ENCODE peak calls at places on chromosomes 6 and 20, in five cellular contexts. O is H7; J is heart left ventricle; G is hepatocyte; Q is activated CD8-positive, alpha-beta memory T cell treated with anti-CD3 and anti-CD28 coated beads for 48 hours. A is an unnamed sample.
A peak's percentile ranks its signal among the peaks of the same experiment; 100 is the strongest.

GRCh38 chr6:35096129-35096852 is 44.8 kb downstream of the TCP11 start:
- DNase-seq in O (peak; percentile 20), J (no peak), G (peak; percentile 20), Q (no peak), A (no peak)

GRCh38 chr6:19024737-19025136 is 637.6 kb downstream of the RNF144B start:
- DNase-seq in O (peak; percentile 2), J (no peak), G (peak; percentile 79), Q (no peak), A (peak; percentile 45)

GRCh38 chr6:122790740-122791679 is 2.0 kb downstream of the SMPDL3A start:
- DNase-seq in O (no peak), J (no peak), G (peak; percentile 55), Q (no peak), A (no peak)

GRCh38 chr20:37276494-37277252 is 12.8 kb upstream of the MANBAL start:
- DNase-seq in O (no peak), J (peak; percentile 56), G (peak; percentile 74), Q (no peak), A (peak; percentile 27)

GRCh38 chr20:24768226-24768625 is 180.8 kb upstream of the CST7 start:
- DNase-seq in O (no peak), J (no peak), G (peak; percentile 65), Q (no peak), A (no peak)

GRCh38 chr6:18028332-18028731 is 40.9 kb upstream of the KIF13A start:
- DNase-seq in O (no peak), J (no peak), G (no peak), Q (no peak), A (no peak)

GRCh38 chr6:108594640-108595039 is 33.9 kb downstream of the FOXO3 start:
- DNase-seq in O (no peak), J (peak; percentile 41), G (no peak), Q (no peak), A (no peak)

GRCh38 chr20:25296094-25297093 is 48.5 kb downstream of the PYGB start:
- DNase-seq in O (peak; percentile 76), J (no peak), G (peak; percentile 55), Q (no peak), A (peak; percentile 50)

GRCh38 chr6:55033021-55033546 is 141.2 kb upstream of the HCRTR2 start:
- DNase-seq in O (no peak), J (no peak), G (no peak), Q (no peak), A (no peak)

GRCh38 chr6:116876635-116877611 is at the start of gene RFX6:
- DNase-seq in O (peak; percentile 83), J (no peak), G (peak; percentile 52), Q (no peak), A (no peak)

GRCh38 chr20:61497029-61497627 is 245.1 kb downstream of the CDH4 start:
- DNase-seq in O (peak; percentile 73), J (no peak), G (no peak), Q (no peak), A (no peak)

GRCh38 chr6:97669191-97669651 is 386.2 kb upstream of the MMS22L start:
- DNase-seq in O (peak; percentile 3), J (peak; percentile 40), G (peak; percentile 3), Q (no peak), A (no peak)

GRCh38 chr6:154448448-154449096 is 61.9 kb downstream of the CNKSR3 start:
- DNase-seq in O (peak; percentile 28), J (no peak), G (peak; percentile 37), Q (no peak), A (no peak)

GRCh38 chr6:34520645-34521462 is 35.3 kb downstream of the SPDEF start:
- DNase-seq in O (peak; percentile 28), J (no peak), G (no peak), Q (no peak), A (no peak)

GRCh38 chr20:25372584-25373336 is 17.9 kb downstream of the ABHD12 start:
- DNase-seq in O (no peak), J (no peak), G (no peak), Q (no peak), A (peak; percentile 37)

GRCh38 chr6:44456070-44456965 is 68.8 kb downstream of the CDC5L start:
- DNase-seq in O (peak; percentile 76), J (no peak), G (peak; percentile 63), Q (no peak), A (peak; percentile 69)

GRCh38 chr6:5672581-5673011 is 334.1 kb downstream of the NRN1 start:
- DNase-seq in O (peak; percentile 65), J (no peak), G (peak; percentile 34), Q (no peak), A (no peak)

GRCh38 chr6:6515691-6516607 is 72.6 kb upstream of the LY86 start:
- DNase-seq in O (no peak), J (no peak), G (no peak), Q (peak; percentile 36), A (no peak)

GRCh38 chr20:14647016-14647415 is 309.6 kb upstream of the FLRT3 start:
- DNase-seq in O (no peak), J (no peak), G (no peak), Q (no peak), A (no peak)

GRCh38 chr6:46491789-46492547 is 719 bp upstream of the RCAN2 start:
- DNase-seq in O (peak; percentile 81), J (peak; percentile 77), G (peak; percentile 65), Q (peak; percentile 1), A (no peak)

GRCh38 chr6:119129968-119130484 is 51.6 kb upstream of the FAM184A start:
- DNase-seq in O (no peak), J (no peak), G (no peak), Q (no peak), A (no peak)